ENCODE peak calls at places on chromosomes 12 and 14, in ten cellular contexts. T, M, L, X, P, I, O, V, Z and N are unnamed samples.

GRCh38 chr12:74317078-74317581 is 220.5 kb upstream of the ATXN7L3B start:
- DNase-seq in T (no peak), M (no peak), L (no peak), X (no peak), P (no peak), I (no peak), O (peak; percentile 6), V (peak; percentile 75), Z (peak; percentile 23), N (no peak)

GRCh38 chr12:95838125-95838524 is 20.6 kb upstream of the SNRPF start:
- DNase-seq in T (peak; percentile 65), M (no peak), L (peak; percentile 72), X (peak; percentile 74), P (no peak), I (peak; percentile 64), O (no peak), V (peak; percentile 90), Z (no peak), N (no peak)

GRCh38 chr12:47549258-47549657 is 156.6 kb downstream of the RPAP3 start:
- DNase-seq in T (no peak), M (no peak), L (no peak), X (no peak), P (no peak), I (no peak), O (no peak), V (no peak), Z (no peak), N (no peak)

GRCh38 chr12:54125950-54126695 is 62.7 kb downstream of the SMUG1 start:
- DNase-seq in T (no peak), M (no peak), L (no peak), X (no peak), P (peak; percentile 55), I (peak; percentile 75), O (no peak), V (no peak), Z (peak; percentile 40), N (peak; percentile 24)

GRCh38 chr12:27521066-27521465 is 2.9 kb upstream of the PPFIBP1 start:
- DNase-seq in T (peak; percentile 29), M (no peak), L (peak; percentile 52), X (no peak), P (no peak), I (no peak), O (peak; percentile 14), V (no peak), Z (no peak), N (peak; percentile 15)

GRCh38 chr12:43396671-43397070 is 155.3 kb downstream of the ADAMTS20 start:
- DNase-seq in T (no peak), M (no peak), L (no peak), X (no peak), P (no peak), I (no peak), O (no peak), V (no peak), Z (no peak), N (no peak)

GRCh38 chr12:76694369-76694768 is 69.5 kb upstream of the ZDHHC17 start:
- DNase-seq in T (no peak), M (no peak), L (no peak), X (no peak), P (no peak), I (no peak), O (no peak), V (no peak), Z (peak; percentile 19), N (no peak)

GRCh38 chr12:98939350-98939749 is 294.3 kb downstream of the APAF1 start:
- DNase-seq in T (no peak), M (no peak), L (peak; percentile 20), X (no peak), P (no peak), I (no peak), O (no peak), V (peak; percentile 48), Z (no peak), N (no peak)

GRCh38 chr14:80987235-80988032 is 32.0 kb downstream of the TSHR start:
- DNase-seq in T (peak; percentile 62), M (no peak), L (peak; percentile 69), X (no peak), P (peak; percentile 64), I (peak; percentile 74), O (peak; percentile 55), V (peak; percentile 78), Z (peak; percentile 74), N (peak; percentile 62)

GRCh38 chr12:65536876-65537661 is 258.6 kb downstream of the MSRB3 start:
- DNase-seq in T (peak; percentile 52), M (no peak), L (peak; percentile 100), X (no peak), P (peak; percentile 32), I (no peak), O (no peak), V (peak; percentile 85), Z (no peak), N (peak; percentile 98)

DNA sequence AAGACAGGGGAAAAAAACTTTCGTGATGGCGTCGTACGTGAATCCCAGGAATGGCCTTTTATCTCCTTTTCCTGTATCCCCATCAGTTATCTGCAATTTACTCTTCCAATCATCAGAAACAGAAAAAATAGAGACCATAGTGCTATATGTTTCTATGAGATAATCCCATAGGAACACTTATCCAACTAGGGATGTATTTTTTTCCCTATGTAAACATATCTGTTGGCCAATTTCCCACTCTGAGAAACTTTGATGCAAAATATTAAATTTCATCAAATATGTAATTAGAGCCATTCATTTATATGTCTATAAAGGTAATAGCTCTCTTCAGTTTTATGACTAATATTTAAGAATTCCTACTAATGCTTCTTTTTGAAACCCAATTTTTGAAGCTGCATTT is at the start of gene OR4K13:
- DNase-seq in T (no peak), M (no peak), L (no peak), X (no peak), P (no peak), I (no peak), O (no peak), V (no peak), Z (no peak), N (no peak)
- H3K4me1 ChIP-seq in T (no peaks in the 10 kb centered on the region), M (no peaks in the 10 kb centered on the region), L (no peaks in the 10 kb centered on the region), X (no peaks in the 10 kb centered on the region), P (no peaks in the 10 kb centered on the region), I (no peaks in the 10 kb centered on the region), O (no peaks in the 10 kb centered on the region), V (no peaks in the 10 kb centered on the region), Z (no peaks in the 10 kb centered on the region), N (no peaks in the 10 kb centered on the region)

GRCh38 chr14:75960219-75960618 is 21.6 kb downstream of the TGFB3 start:
- DNase-seq in T (no peak), M (no peak), L (no peak), X (no peak), P (no peak), I (no peak), O (no peak), V (no peak), Z (no peak), N (no peak)
- H3K4me3 ChIP-seq in T (no peak overlapping the region), M (no peak overlapping the region), L (no peak overlapping the region), X (no peak overlapping the region), P (no peak overlapping the region), I (no peak overlapping the region), O (no peak overlapping the region), V (no peak overlapping the region), Z (no peak overlapping the region), N (no peak overlapping the region)

DNA sequence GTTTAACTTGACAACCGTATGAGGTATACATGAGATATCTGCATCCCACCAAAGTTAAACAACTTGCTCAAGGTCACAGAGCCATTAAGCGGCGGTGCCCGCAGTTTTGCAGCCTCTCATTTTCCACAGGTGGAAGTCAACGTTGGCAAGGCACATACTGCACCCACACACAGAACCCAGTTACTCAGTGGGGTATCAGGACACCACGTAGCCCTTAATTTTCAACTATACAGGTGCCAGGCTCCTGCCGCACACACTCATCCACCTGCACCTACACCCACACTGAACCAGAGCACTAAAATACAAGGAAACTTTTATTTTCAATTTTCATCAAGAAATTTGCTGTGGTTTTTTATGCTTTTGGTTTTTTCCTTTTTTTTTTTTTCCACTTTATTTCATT is 1.7 kb upstream of the NOP2 start:
- DNase-seq in T (no peak), M (no peak), L (no peak), X (no peak), P (no peak), I (no peak), O (no peak), V (no peak), Z (no peak), N (no peak)
- H3K27ac ChIP-seq in T (no peak overlapping the region), M (no peak overlapping the region), L (no peak overlapping the region), X (no peak overlapping the region), P (no peak overlapping the region), I (no peak overlapping the region), O (no peak overlapping the region), V (no peak overlapping the region), Z (no peak overlapping the region), N (no peak overlapping the region)

GRCh38 chr14:69673578-69674305 is 62.3 kb downstream of the SUSD6 start:
- DNase-seq in T (no peak), M (no peak), L (no peak), X (no peak), P (no peak), I (no peak), O (no peak), V (no peak), Z (no peak), N (no peak)
- H3K4me1 ChIP-seq in T (peaks cover 58% of the 10 kb centered on the region), M (peaks cover 55% of the 10 kb centered on the region), L (peaks cover 2% of the 10 kb centered on the region), X (peaks cover 28% of the 10 kb centered on the region), P (peaks cover 53% of the 10 kb centered on the region), I (peaks cover 72% of the 10 kb centered on the region), O (no peaks in the 10 kb centered on the region), V (no peaks in the 10 kb centered on the region), Z (peaks cover 34% of the 10 kb centered on the region), N (no peaks in the 10 kb centered on the region)

GRCh38 chr12:62192486-62193250 is 67.5 kb upstream of the USP15 start:
- DNase-seq in T (peak; percentile 54), M (no peak), L (peak; percentile 82), X (peak; percentile 60), P (peak; percentile 46), I (peak; percentile 35), O (peak; percentile 50), V (peak; percentile 78), Z (peak; percentile 47), N (peak; percentile 57)

GRCh38 chr12:62190921-62191746 is 69.1 kb upstream of the USP15 start:
- DNase-seq in T (no peak), M (peak; percentile 54), L (peak; percentile 23), X (peak; percentile 63), P (no peak), I (no peak), O (no peak), V (no peak), Z (no peak), N (no peak)

GRCh38 chr12:62194031-62194430 is 66.2 kb upstream of the USP15 start:
- DNase-seq in T (no peak), M (no peak), L (no peak), X (no peak), P (no peak), I (no peak), O (no peak), V (no peak), Z (no peak), N (no peak)

GRCh38 chr12:62191747-62192485 is 68.3 kb upstream of the USP15 start:
- DNase-seq in T (no peak), M (peak; percentile 54), L (no peak), X (peak; percentile 59), P (no peak), I (no peak), O (no peak), V (peak; percentile 16), Z (peak; percentile 15), N (peak; percentile 11)

DNA sequence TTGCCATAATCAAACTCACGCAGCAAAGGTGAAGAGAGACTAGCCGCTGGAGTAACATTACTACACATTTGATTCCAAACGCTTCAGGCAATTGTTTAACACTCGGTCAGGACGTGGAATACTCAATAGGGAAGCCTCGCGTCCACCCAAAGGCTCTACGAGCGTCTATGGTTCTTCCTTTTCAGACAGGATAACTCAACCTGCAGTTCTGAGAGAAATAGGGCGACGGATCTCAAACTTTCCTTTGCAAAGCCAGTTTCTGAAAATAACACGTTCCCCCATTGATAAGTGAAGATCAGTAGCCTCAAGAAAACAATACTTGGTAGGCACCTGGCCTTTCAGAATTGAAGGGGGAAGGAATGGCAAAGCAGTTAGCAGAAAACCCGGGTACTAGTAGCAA is 70.1 kb upstream of the USP15 start:
- DNase-seq in T (no peak), M (no peak), L (no peak), X (no peak), P (no peak), I (no peak), O (no peak), V (no peak), Z (no peak), N (no peak)
- H3K4me3 ChIP-seq in T (no peak overlapping the region), M (no peak overlapping the region), L (no peak overlapping the region), X (no peak overlapping the region), P (no peak overlapping the region), I (no peak overlapping the region), O (no peak overlapping the region), V (no peak overlapping the region), Z (no peak overlapping the region), N (no peak overlapping the region)